ENCODE peak calls at places on chromosome X, in six cellular contexts. Q is A549, G is pancreas, E is Peyer's patch, H is kidney, O is HCT116. J is an unnamed sample.
A peak's percentile ranks its signal among the peaks of the same experiment; 100 is the strongest.

GRCh38 chrX:23822397-23822796 is 39.4 kb downstream of the SAT1 start:
- DNase-seq in Q (peak; percentile 74), G (no peak), E (no peak), H (no peak), O (no peak), J (no peak)

GRCh38 chrX:109890910-109891502 is 111.9 kb upstream of the TMEM164 start:
- DNase-seq in Q (peak; percentile 72), G (peak; percentile 73), E (peak; percentile 44), H (no peak), O (peak; percentile 43), J (no peak)

GRCh38 chrX:80812176-80812575 is 2.5 kb upstream of the BRWD3 start:
- DNase-seq in Q (peak; percentile 51), G (no peak), E (no peak), H (no peak), O (no peak), J (no peak)

GRCh38 chrX:67780694-67781109 is 236.9 kb downstream of the AR start:
- DNase-seq in Q (peak; percentile 46), G (no peak), E (no peak), H (peak; percentile 91), O (no peak), J (peak; percentile 44)

GRCh38 chrX:131763674-131764073 is 219.8 kb downstream of the OR13H1 start:
- DNase-seq in Q (peak; percentile 94), G (no peak), E (no peak), H (no peak), O (no peak), J (no peak)

GRCh38 chrX:55161581-55161980 is 58.6 kb upstream of the PAGE5 start:
- DNase-seq in Q (no peak), G (no peak), E (no peak), H (no peak), O (no peak), J (no peak)

GRCh38 chrX:97563531-97564133 is 679.9 kb downstream of the RPA4 start:
- DNase-seq in Q (no peak), G (no peak), E (no peak), H (peak; percentile 37), O (no peak), J (no peak)

GRCh38 chrX:139475432-139475831 is 55.1 kb upstream of the F9 start:
- DNase-seq in Q (no peak), G (no peak), E (no peak), H (no peak), O (no peak), J (no peak)

GRCh38 chrX:45077748-45078424 is 122.8 kb downstream of the DIPK2B start:
- DNase-seq in Q (no peak), G (no peak), E (no peak), H (no peak), O (no peak), J (no peak)

GRCh38 chrX:65607070-65607742 is 60.2 kb upstream of the MSN start:
- DNase-seq in Q (no peak), G (no peak), E (no peak), H (no peak), O (no peak), J (peak; percentile 49)

GRCh38 chrX:31524182-31524581 is 452.3 kb upstream of the FTHL17 start:
- DNase-seq in Q (no peak), G (no peak), E (no peak), H (no peak), O (no peak), J (no peak)

GRCh38 chrX:14039344-14039743 is 9.7 kb upstream of the GEMIN8 start:
- DNase-seq in Q (peak; percentile 54), G (no peak), E (no peak), H (no peak), O (no peak), J (no peak)

GRCh38 chrX:103151799-103152198 is 58.9 kb upstream of the NXF3 start:
- DNase-seq in Q (no peak), G (no peak), E (no peak), H (no peak), O (no peak), J (no peak)
- H3K27ac ChIP-seq in Q (peak overlapping the region; percentile 71), G (no peak overlapping the region), E (no peak overlapping the region), H (no peak overlapping the region), O (peak overlapping the region; percentile 20), J (peak overlapping the region; percentile 86)

GRCh38 chrX:47664737-47665136 is 5.8 kb upstream of the UXT start:
- DNase-seq in Q (no peak), G (no peak), E (no peak), H (no peak), O (no peak), J (no peak)

GRCh38 chrX:47658301-47658683 is 688 bp downstream of the UXT start:
- DNase-seq in Q (no peak), G (peak; percentile 87), E (no peak), H (no peak), O (no peak), J (no peak)

GRCh38 chrX:47662144-47662657 is 3.2 kb upstream of the UXT start:
- DNase-seq in Q (peak; percentile 49), G (no peak), E (no peak), H (no peak), O (no peak), J (peak; percentile 26)

GRCh38 chrX:47658684-47659515 is at the start of gene UXT:
- DNase-seq in Q (peak; percentile 98), G (peak; percentile 88), E (peak; percentile 93), H (peak; percentile 97), O (peak; percentile 89), J (peak; percentile 78)

GRCh38 chrX:47661539-47661938 is 2.6 kb upstream of the UXT start:
- DNase-seq in Q (no peak), G (no peak), E (no peak), H (no peak), O (no peak), J (no peak)
- H3K27ac ChIP-seq in Q (no peak overlapping the region), G (no peak overlapping the region), E (no peak overlapping the region), H (no peak overlapping the region), O (no peak overlapping the region), J (peak overlapping the region; percentile 65)

GRCh38 chrX:153382563-153383482 is 18.3 kb downstream of the PNMA6E start:
- DNase-seq in Q (no peak), G (no peak), E (no peak), H (no peak), O (no peak), J (no peak)

GRCh38 chrX:153380691-153381090 is 20.5 kb downstream of the PNMA6E start:
- DNase-seq in Q (no peak), G (no peak), E (no peak), H (no peak), O (no peak), J (no peak)

GRCh38 chrX:153379508-153379907 is 21.6 kb downstream of the PNMA6E start:
- DNase-seq in Q (no peak), G (no peak), E (no peak), H (peak; percentile 70), O (no peak), J (no peak)

GRCh38 chrX:153379971-153380581 is 21.1 kb downstream of the PNMA6E start:
- DNase-seq in Q (no peak), G (no peak), E (no peak), H (no peak), O (no peak), J (no peak)

GRCh38 chrX:153381684-153382532 is 19.2 kb downstream of the PNMA6E start:
- DNase-seq in Q (peak; percentile 50), G (no peak), E (no peak), H (no peak), O (no peak), J (no peak)
- H3K27ac ChIP-seq in Q (no peak overlapping the region), G (peak overlapping the region; percentile 86), E (no peak overlapping the region), H (no peak overlapping the region), O (no peak overlapping the region), J (no peak overlapping the region)

DNA sequence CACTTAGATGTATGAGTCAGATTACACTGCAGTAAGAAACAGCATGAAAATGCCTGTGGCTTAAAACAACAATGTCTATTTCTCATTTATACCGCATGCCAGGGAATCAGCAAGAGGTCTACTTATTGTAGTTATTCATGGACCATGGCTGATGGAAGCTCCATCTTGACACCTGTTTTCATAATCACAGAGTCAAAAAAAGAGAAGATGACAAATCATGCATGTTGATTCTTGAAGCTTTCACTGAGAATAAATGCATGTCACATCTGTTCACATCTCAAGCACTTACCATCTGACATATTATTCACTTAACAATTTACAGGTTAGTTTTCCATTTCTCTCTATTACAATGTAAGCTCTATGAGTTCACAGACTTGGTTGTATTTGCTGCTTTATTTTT is 194.2 kb upstream of the SLITRK2 start:
- DNase-seq in Q (no peak), G (no peak), E (no peak), H (no peak), O (no peak), J (no peak)
- H3K27ac ChIP-seq in Q (no peak overlapping the region), G (no peak overlapping the region), E (no peak overlapping the region), H (no peak overlapping the region), O (no peak overlapping the region), J (no peak overlapping the region)

DNA sequence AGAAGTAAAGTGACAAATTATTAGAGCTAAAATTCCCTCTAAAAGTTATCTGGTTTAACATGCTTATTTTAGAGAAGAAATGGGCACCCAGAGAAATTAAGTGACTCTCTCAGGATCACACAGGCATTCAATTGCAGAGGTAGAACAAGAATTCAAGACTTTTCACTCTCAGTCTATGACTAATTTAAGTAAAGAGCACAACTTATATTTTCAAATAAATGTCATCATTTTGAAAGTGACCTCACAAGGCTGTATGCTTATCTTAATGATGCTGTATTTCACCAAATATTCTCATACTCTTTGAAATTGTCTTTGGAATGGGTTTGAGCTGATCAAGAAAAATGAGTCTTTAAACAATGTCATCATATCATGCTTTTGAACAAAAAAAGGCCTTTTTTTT is 15.3 kb downstream of the GPR174 start:
- DNase-seq in Q (no peak), G (no peak), E (no peak), H (no peak), O (no peak), J (no peak)
- H3K27ac ChIP-seq in Q (no peak overlapping the region), G (no peak overlapping the region), E (no peak overlapping the region), H (no peak overlapping the region), O (no peak overlapping the region), J (no peak overlapping the region)

DNA sequence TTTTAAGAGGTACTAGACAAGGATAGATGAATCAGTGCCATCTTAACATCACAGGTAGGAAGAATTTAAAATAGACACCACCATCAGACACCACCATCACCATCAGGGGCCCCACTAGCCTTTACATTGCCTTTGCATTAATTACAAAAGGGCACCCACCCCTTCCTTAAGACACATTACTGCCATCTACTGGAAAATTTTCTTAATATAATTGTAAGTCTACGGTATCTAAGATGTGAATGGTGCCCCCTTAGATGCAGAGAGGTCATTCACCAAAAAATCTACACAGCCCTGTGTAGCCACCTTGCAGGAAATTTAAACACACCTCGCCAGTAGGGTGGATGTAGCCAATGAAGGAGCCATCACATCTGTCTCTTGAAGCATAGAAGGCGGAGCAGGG is 184.1 kb downstream of the MID1IP1 start:
- DNase-seq in Q (peak; percentile 19), G (no peak), E (no peak), H (no peak), O (no peak), J (no peak)
- H3K27ac ChIP-seq in Q (no peak overlapping the region), G (no peak overlapping the region), E (no peak overlapping the region), H (no peak overlapping the region), O (no peak overlapping the region), J (no peak overlapping the region)

DNA sequence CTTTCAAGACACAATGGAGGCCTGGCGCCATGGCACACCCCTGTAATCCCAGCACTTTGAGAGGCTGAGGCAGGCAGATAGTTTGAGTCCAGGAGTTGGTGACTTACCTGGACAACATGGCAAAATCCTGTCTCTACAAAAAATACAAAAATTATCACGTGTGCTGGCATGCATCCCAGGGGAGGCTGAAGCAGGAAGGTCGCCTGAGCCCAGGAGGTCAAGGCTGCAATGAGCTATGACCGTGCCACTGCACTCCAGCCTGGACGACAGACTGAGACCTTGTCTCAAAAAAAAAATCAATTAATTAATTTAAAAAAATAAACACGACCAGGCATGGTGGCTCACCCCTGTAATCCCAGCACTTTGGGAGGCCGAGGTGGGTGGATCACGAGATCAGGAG is 2.0 kb upstream of the CTPS2 start:
- DNase-seq in Q (no peak), G (no peak), E (no peak), H (no peak), O (no peak), J (no peak)
- H3K27ac ChIP-seq in Q (no peak overlapping the region), G (no peak overlapping the region), E (no peak overlapping the region), H (no peak overlapping the region), O (no peak overlapping the region), J (no peak overlapping the region)